ENCODE peak calls at places on chromosomes 16 and 17, in nine cellular contexts. E is mucosa of descending colon, J is nephron progenitor cell, F is fibroblast of villous mesenchyme, I is A549, X is gastrocnemius medialis, L is neural progenitor cell, T is colonic mucosa, S is brain microvascular endothelial cell. Y is an unnamed sample.
A peak's percentile ranks its signal among the peaks of the same experiment; 100 is the strongest.

GRCh38 chr17:31480067-31480466 is 88.6 kb downstream of the RAB11FIP4 start:
- DNase-seq in E (no peak), J (no peak), F (no peak), I (no peak), X (no peak), L (no peak), T (no peak), S (no peak), Y (no peak)

GRCh38 chr16:397135-397661 is at the start of gene NME4:
- DNase-seq in E (no peak), J (peak; percentile 59), F (no peak), I (peak; percentile 37), X (no peak), L (peak; percentile 77), T (no peak), S (no peak), Y (peak; percentile 66)

GRCh38 chr17:17108681-17109049 is 66.4 kb downstream of the MPRIP start:
- DNase-seq in E (peak; percentile 65), J (no peak), F (peak; percentile 57), I (peak; percentile 44), X (no peak), L (no peak), T (peak; percentile 70), S (no peak), Y (no peak)

GRCh38 chr17:77741109-77741508 is 217.4 kb upstream of the TNRC6C start:
- DNase-seq in E (no peak), J (no peak), F (no peak), I (peak; percentile 24), X (no peak), L (no peak), T (peak; percentile 33), S (no peak), Y (no peak)

GRCh38 chr16:49756971-49757743 is 98.8 kb downstream of the ZNF423 start:
- DNase-seq in E (no peak), J (no peak), F (no peak), I (no peak), X (no peak), L (no peak), T (no peak), S (peak; percentile 58), Y (no peak)

GRCh38 chr17:72989074-72989610 is 103.3 kb downstream of the SLC39A11 start:
- DNase-seq in E (no peak), J (no peak), F (peak; percentile 59), I (no peak), X (no peak), L (no peak), T (no peak), S (no peak), Y (no peak)

GRCh38 chr16:8187782-8188372 is 402.4 kb downstream of the TMEM114 start:
- DNase-seq in E (no peak), J (no peak), F (no peak), I (no peak), X (no peak), L (no peak), T (no peak), S (no peak), Y (no peak)

GRCh38 chr17:29150191-29150590 is 30.0 kb downstream of the MYO18A start:
- DNase-seq in E (no peak), J (no peak), F (no peak), I (no peak), X (no peak), L (no peak), T (no peak), S (no peak), Y (no peak)

GRCh38 chr17:32241521-32242094 is 24.0 kb upstream of the RHBDL3 start:
- DNase-seq in E (no peak), J (no peak), F (no peak), I (no peak), X (no peak), L (no peak), T (no peak), S (no peak), Y (no peak)

GRCh38 chr16:20218093-20218492 is 109.2 kb downstream of the GP2 start:
- DNase-seq in E (no peak), J (no peak), F (no peak), I (no peak), X (no peak), L (no peak), T (no peak), S (no peak), Y (no peak)

GRCh38 chr16:56241596-56241995 is 50.3 kb downstream of the GNAO1 start:
- DNase-seq in E (no peak), J (no peak), F (no peak), I (no peak), X (no peak), L (no peak), T (no peak), S (no peak), Y (no peak)

GRCh38 chr16:30437511-30438046 is 7.7 kb upstream of the DCTPP1 start:
- DNase-seq in E (no peak), J (no peak), F (no peak), I (no peak), X (no peak), L (no peak), T (peak; percentile 43), S (no peak), Y (no peak)

GRCh38 chr16:84550096-84550495 is 45.6 kb upstream of the MEAK7 start:
- DNase-seq in E (no peak), J (no peak), F (no peak), I (peak; percentile 25), X (no peak), L (no peak), T (no peak), S (no peak), Y (no peak)

GRCh38 chr16:74984194-74984669 is 691 bp downstream of the WDR59 start:
- DNase-seq in E (no peak), J (no peak), F (no peak), I (peak; percentile 54), X (no peak), L (no peak), T (no peak), S (peak; percentile 4), Y (no peak)

GRCh38 chr16:60331168-60331567 is 1597.1 kb upstream of the GOT2 start:
- DNase-seq in E (no peak), J (no peak), F (no peak), I (no peak), X (no peak), L (no peak), T (no peak), S (no peak), Y (no peak)

GRCh38 chr17:17366941-17367885 is 64.0 kb downstream of the NT5M start:
- DNase-seq in E (no peak), J (peak; percentile 52), F (no peak), I (no peak), X (no peak), L (peak; percentile 1), T (no peak), S (no peak), Y (peak; percentile 17)

GRCh38 chr17:33169580-33170285 is 123.4 kb downstream of the ASIC2 start:
- DNase-seq in E (no peak), J (no peak), F (no peak), I (peak; percentile 23), X (no peak), L (no peak), T (no peak), S (no peak), Y (no peak)

GRCh38 chr16:84442416-84443145 is 61.9 kb downstream of the MEAK7 start:
- DNase-seq in E (no peak), J (no peak), F (no peak), I (no peak), X (no peak), L (no peak), T (no peak), S (no peak), Y (no peak)

GRCh38 chr17:80219777-80220708 is at the start of the genes SGSH and SLC26A11:
- DNase-seq in E (peak; percentile 87), J (peak; percentile 97), F (peak; percentile 65), I (peak; percentile 62), X (peak; percentile 65), L (peak; percentile 95), T (peak; percentile 87), S (peak; percentile 40), Y (peak; percentile 94)

GRCh38 chr16:27229891-27230470 is 26.7 kb downstream of the KDM8 start:
- DNase-seq in E (no peak), J (no peak), F (no peak), I (no peak), X (no peak), L (no peak), T (no peak), S (no peak), Y (no peak)

DNA sequence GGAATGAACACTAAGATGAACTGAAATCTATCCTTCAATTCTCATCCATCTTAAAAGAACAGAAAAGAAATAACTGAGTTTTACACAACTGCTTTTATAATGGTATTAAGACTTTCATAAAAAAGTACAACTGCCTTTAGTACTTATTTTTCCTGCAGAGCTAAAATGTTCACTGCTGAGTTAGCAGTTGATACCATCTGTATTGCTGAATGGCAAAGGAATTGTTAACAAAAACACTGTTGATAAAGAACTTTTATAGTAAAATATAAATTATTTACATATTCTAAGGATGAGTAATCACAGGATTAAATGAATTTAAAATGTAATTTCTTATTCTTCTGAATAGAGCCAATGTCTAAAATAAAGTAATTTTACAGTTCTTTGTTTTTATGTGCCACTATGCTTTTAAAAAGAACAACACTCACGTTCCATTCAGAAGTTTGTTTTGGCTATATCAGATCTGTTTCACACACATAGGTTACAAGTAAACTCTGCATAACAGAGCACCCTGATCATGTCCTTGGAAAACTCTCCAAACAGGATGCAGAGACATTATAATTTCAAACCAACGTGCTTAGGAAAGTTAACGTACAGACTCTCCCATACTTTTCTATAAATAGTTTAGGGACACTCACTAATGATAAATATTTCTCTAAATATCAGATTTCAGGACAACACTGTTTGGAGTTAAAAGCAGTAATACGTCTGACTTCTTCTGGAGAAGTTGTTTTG is 151.1 kb downstream of the ITFG1 start:
- DNase-seq in E (no peak), J (no peak), F (peak; percentile 62), I (no peak), X (no peak), L (no peak), T (no peak), S (no peak), Y (no peak)
- TF ChIP-seq CTCF in E (no peak), J (no peak), F (no peak), I (no peak), X (no peak), L (no peak), T (no peak), S (no peak), Y (no peak)

GRCh38 chr17:38970804-38971203 is 3.6 kb upstream of the FBXO47 start:
- DNase-seq in E (no peak), J (no peak), F (no peak), I (peak; percentile 39), X (no peak), L (no peak), T (no peak), S (no peak), Y (no peak)
- TF ChIP-seq CTCF in E (no peak), J (no peak), F (no peak), I (no peak), X (no peak), L (no peak), T (no peak), S (no peak), Y (no peak)

GRCh38 chr16:85568519-85568918 is 44.6 kb upstream of the GSE1 start:
- DNase-seq in E (peak; percentile 86), J (no peak), F (no peak), I (no peak), X (no peak), L (no peak), T (peak; percentile 85), S (no peak), Y (no peak)
- TF ChIP-seq CTCF in E (no peak), J (no peak), F (no peak), I (no peak), X (no peak), L (no peak), T (no peak), S (no peak), Y (no peak)

GRCh38 chr16:1556254-1556653 is 22.8 kb downstream of the TMEM204 start:
- DNase-seq in E (no peak), J (no peak), F (no peak), I (no peak), X (peak; percentile 62), L (no peak), T (no peak), S (peak; percentile 44), Y (no peak)
- TF ChIP-seq CTCF in E (no peak), J (no peak), F (no peak), I (no peak), X (peak; percentile 10), L (no peak), T (no peak), S (peak; percentile 21), Y (no peak)